ENCODE peak calls at places on chromosome 16, in six cellular contexts. O is uterus, P is heart left ventricle, Y is prostate gland, T is SK-N-SH, A is fibroblast of lung. Q is an unnamed sample.
A peak's percentile ranks its signal among the peaks of the same experiment; 100 is the strongest.

GRCh38 chr16:77696149-77696548 is 26.2 kb upstream of the NUDT7 start:
- DNase-seq in O (no peak), P (no peak), Y (no peak), T (no peak), A (no peak), Q (no peak)

GRCh38 chr16:14202697-14203096 is 131.6 kb downstream of the MRTFB start:
- DNase-seq in O (no peak), P (no peak), Y (peak; percentile 19), T (peak; percentile 51), A (peak; percentile 19), Q (peak; percentile 44)

GRCh38 chr16:72815348-72816318 is 232.3 kb downstream of the ZFHX3 start:
- DNase-seq in O (no peak), P (no peak), Y (no peak), T (no peak), A (peak; percentile 10), Q (no peak)

GRCh38 chr16:58907297-58907696 is 173.2 kb upstream of the GOT2 start:
- DNase-seq in O (no peak), P (no peak), Y (no peak), T (no peak), A (peak; percentile 1), Q (no peak)

GRCh38 chr16:88743693-88744519 is 37.6 kb downstream of the CTU2 start:
- DNase-seq in O (peak; percentile 78), P (peak; percentile 87), Y (peak; percentile 73), T (peak; percentile 95), A (peak; percentile 71), Q (peak; percentile 43)

GRCh38 chr16:89121691-89122321 is 28.2 kb downstream of the ACSF3 start:
- DNase-seq in O (no peak), P (peak; percentile 18), Y (no peak), T (no peak), A (no peak), Q (no peak)

GRCh38 chr16:57513371-57514102 is 22.8 kb downstream of the CCDC102A start:
- DNase-seq in O (peak; percentile 69), P (no peak), Y (no peak), T (peak; percentile 19), A (no peak), Q (no peak)

GRCh38 chr16:19502395-19503131 is 19.3 kb downstream of the GDE1 start:
- DNase-seq in O (peak; percentile 60), P (peak; percentile 69), Y (peak; percentile 76), T (peak; percentile 66), A (peak; percentile 84), Q (peak; percentile 71)

GRCh38 chr16:69187891-69188451 is 1.0 kb downstream of the SNTB2 start:
- DNase-seq in O (peak; percentile 48), P (peak; percentile 61), Y (peak; percentile 48), T (no peak), A (peak; percentile 54), Q (peak; percentile 45)

GRCh38 chr16:57592591-57593003 is 35.8 kb upstream of the ADGRG1 start:
- DNase-seq in O (no peak), P (no peak), Y (no peak), T (no peak), A (no peak), Q (no peak)

GRCh38 chr16:12262454-12263180 is 286.1 kb downstream of the SNX29 start:
- DNase-seq in O (no peak), P (peak; percentile 36), Y (peak; percentile 77), T (no peak), A (peak; percentile 36), Q (no peak)

GRCh38 chr16:4381935-4382794 is 10.5 kb downstream of the VASN start:
- DNase-seq in O (no peak), P (peak; percentile 18), Y (no peak), T (no peak), A (no peak), Q (no peak)

GRCh38 chr16:29852654-29853053 is 10.4 kb downstream of the CDIPT start:
- DNase-seq in O (no peak), P (peak; percentile 47), Y (no peak), T (no peak), A (peak; percentile 62), Q (no peak)

DNA sequence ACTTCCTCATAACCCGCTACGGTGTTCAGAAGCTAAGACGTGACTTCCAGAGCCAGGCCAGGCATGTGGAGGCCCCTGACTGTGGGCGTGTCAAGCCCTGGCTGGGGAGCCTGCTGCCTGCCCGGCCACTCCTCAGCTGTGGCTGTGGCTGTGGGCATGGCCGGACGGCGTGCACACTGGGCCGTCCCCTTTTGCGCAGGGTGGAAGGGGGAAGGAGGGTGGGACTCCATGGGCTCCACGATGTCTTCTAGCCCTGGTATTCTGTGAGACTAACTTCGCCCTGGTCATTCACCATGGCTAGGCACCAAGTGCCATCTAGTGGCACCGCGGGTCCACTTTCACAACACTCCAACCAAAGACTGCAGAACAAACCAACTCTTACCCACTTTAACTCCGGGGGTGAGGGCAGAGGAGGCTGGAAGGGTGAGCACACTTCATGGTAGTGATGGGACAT is 67.9 kb downstream of the N4BP1 start:
- DNase-seq in O (no peak), P (peak; percentile 66), Y (peak; percentile 42), T (peak; percentile 78), A (peak; percentile 75), Q (peak; percentile 51)
- TF ChIP-seq CTCF in O (peak; percentile 18), P (peak; percentile 47), Y (peak; percentile 64), T (peak; percentile 69), A (peak; percentile 72), Q (peak; percentile 74)

GRCh38 chr16:3014971-3015370 is 2.2 kb downstream of the CLDN9 start:
- DNase-seq in O (no peak), P (no peak), Y (no peak), T (no peak), A (no peak), Q (no peak)
- H3K27me3 ChIP-seq in O (peaks cover 9% of the 10 kb centered on the region), P (peaks cover 49% of the 10 kb centered on the region), Y (no peaks in the 10 kb centered on the region), T (no peaks in the 10 kb centered on the region), A (peaks cover 26% of the 10 kb centered on the region), Q (peaks cover 5% of the 10 kb centered on the region)

GRCh38 chr16:71288570-71288889 is 672 bp downstream of the CMTR2 start:
- DNase-seq in O (no peak), P (no peak), Y (no peak), T (no peak), A (no peak), Q (peak; percentile 51)

GRCh38 chr16:71287903-71288302 is 1.3 kb downstream of the CMTR2 start:
- DNase-seq in O (no peak), P (no peak), Y (no peak), T (no peak), A (no peak), Q (peak; percentile 55)

GRCh38 chr16:71287454-71287853 is 1.7 kb downstream of the CMTR2 start:
- DNase-seq in O (no peak), P (no peak), Y (no peak), T (no peak), A (no peak), Q (no peak)

GRCh38 chr16:71289732-71290062 is 495 bp upstream of the CMTR2 start:
- DNase-seq in O (no peak), P (no peak), Y (no peak), T (no peak), A (no peak), Q (no peak)

DNA sequence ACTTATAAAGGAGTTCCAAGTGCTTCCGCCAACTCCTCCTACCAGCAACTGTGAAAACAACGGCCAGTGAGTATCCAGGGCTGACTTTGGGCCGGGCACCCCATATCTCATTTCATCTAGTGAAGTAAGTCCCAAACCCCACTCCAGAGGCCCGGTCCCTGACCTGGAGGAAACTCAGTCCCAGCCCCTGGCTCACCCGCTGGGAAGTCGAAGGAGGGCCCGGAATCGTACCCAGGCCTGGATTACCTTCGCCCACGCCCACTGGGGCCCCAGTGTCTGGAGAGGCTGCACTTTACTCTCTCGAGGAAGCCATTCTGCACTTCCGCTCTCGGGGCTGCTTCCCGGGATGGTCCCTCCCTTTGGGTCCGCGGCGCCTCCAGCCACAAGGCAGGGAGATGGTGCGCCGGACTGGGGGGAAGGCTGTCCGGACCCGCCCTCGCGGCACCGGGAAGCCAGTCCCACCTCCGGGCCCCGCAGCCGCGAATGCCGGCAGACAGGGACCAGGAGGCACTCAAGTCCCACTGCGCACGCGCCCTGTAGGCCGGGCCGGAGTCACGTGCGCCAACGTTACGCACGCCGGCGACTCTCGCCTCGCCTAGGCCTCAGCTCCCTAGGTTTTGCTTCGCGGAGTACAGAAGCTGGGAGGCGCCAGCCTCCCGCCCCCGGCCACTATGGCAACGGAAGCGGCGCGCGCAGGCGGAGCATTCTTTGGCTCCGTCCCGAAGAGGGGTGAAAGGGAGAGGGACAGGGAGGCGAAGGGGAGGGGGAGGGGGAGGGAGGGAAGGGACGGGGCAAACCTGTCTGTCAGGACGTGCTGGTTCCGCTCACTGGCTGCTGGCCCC is at the start of gene CMTR2:
- DNase-seq in O (peak; percentile 92), P (peak; percentile 97), Y (peak; percentile 95), T (peak; percentile 96), A (peak; percentile 98), Q (peak; percentile 91)
- TF ChIP-seq CTCF in O (peak; percentile 29), P (no peak), Y (peak; percentile 46), T (no peak), A (no peak), Q (peak; percentile 4)

DNA sequence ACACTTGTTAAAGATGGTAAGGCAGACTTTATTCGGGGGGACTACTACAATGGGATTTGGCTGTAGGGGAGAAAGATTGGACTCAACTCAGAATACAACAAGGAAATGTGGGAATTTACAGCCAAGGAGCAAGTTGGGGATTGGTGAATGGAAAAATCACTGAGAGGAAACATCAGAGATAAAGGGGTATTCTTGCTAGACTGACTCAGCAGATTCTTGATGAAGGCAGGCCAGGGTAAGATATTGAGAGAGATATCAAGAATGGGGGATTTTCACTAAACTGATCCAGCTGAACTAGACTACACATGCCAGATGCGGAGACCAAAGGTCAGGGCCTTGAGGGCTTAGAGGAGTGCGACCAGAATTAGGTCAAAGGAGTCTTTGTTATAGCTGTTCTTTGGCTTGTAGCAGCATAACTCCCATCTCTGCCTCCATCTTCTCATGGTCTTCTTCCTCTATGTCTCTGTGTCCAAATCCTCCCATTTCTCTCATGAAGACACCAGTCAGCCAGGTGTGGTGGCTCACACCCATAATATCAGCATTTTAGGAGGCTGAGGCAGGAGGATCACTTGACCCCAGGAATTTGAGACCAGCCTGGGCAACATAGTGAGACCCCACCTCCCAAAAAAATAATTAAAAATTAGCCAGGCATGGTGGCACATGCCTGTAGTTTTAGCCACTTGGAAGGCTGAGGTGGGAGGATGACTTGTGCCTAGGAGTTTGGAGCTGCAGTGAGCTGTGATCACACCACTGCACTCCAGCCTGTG is 17.3 kb downstream of the CHD9NB start:
- DNase-seq in O (no peak), P (no peak), Y (no peak), T (no peak), A (no peak), Q (no peak)
- H3K27me3 ChIP-seq in O (no peaks in the 10 kb centered on the region), P (no peaks in the 10 kb centered on the region), Y (no peaks in the 10 kb centered on the region), T (no peaks in the 10 kb centered on the region), A (no peaks in the 10 kb centered on the region), Q (no peaks in the 10 kb centered on the region)

GRCh38 chr16:79776243-79776884 is 175.8 kb upstream of the MAF start:
- DNase-seq in O (peak; percentile 83), P (peak; percentile 75), Y (peak; percentile 44), T (no peak), A (peak; percentile 88), Q (peak; percentile 38)
- TF ChIP-seq CTCF in O (no peak), P (no peak), Y (peak; percentile 20), T (no peak), A (peak; percentile 20), Q (peak; percentile 13)

Q was measured in bronchial epithelial cell.